ENCODE peak calls at places on chromosomes 13 and 19, in five cellular contexts. One of them, this sample, is unnamed.
A peak's percentile ranks its signal among the peaks of the same experiment; 100 is the strongest.

GRCh38 chr13:54536112-54536511 is 1507.5 kb downstream of the OLFM4 start:
- DNase-seq in HAP-1: peak; percentile 31
- DNase-seq in aorta: no peak
- DNase-seq in lower lobe of right lung: no peak
- DNase-seq in transverse colon: no peak
- DNase-seq in this sample: no peak

GRCh38 chr13:51151463-51151862 is 40.4 kb upstream of the C13orf42 start:
- DNase-seq in lower lobe of right lung: no peak
- DNase-seq in HAP-1: no peak
- DNase-seq in transverse colon: no peak
- DNase-seq in aorta: no peak
- DNase-seq in this sample: no peak

GRCh38 chr13:32828711-32829110 is 187.5 kb upstream of the KL start:
- DNase-seq in HAP-1: no peak
- DNase-seq in lower lobe of right lung: no peak
- DNase-seq in aorta: no peak
- DNase-seq in transverse colon: no peak
- DNase-seq in this sample: no peak

GRCh38 chr13:98981596-98982195 is 3.8 kb upstream of the DOCK9 start:
- DNase-seq in HAP-1: no peak
- DNase-seq in transverse colon: no peak
- DNase-seq in aorta: no peak
- DNase-seq in lower lobe of right lung: no peak
- DNase-seq in this sample: no peak

GRCh38 chr13:111546921-111547675 is 226.7 kb downstream of the TEX29 start:
- DNase-seq in lower lobe of right lung: no peak
- DNase-seq in HAP-1: no peak
- DNase-seq in aorta: peak; percentile 16
- DNase-seq in transverse colon: no peak
- DNase-seq in this sample: no peak

GRCh38 chr19:48341006-48341405 is 15.7 kb downstream of the EMP3 start:
- DNase-seq in aorta: no peak
- DNase-seq in HAP-1: no peak
- DNase-seq in lower lobe of right lung: no peak
- DNase-seq in transverse colon: no peak
- DNase-seq in this sample: no peak

GRCh38 chr13:60396008-60396782 is 825 bp upstream of the TDRD3 start:
- DNase-seq in lower lobe of right lung: peak; percentile 94
- DNase-seq in HAP-1: peak; percentile 91
- DNase-seq in aorta: peak; percentile 96
- DNase-seq in transverse colon: peak; percentile 94
- DNase-seq in this sample: peak; percentile 97

GRCh38 chr19:39843919-39844793 is 2.0 kb downstream of the FBL start:
- DNase-seq in lower lobe of right lung: no peak
- DNase-seq in transverse colon: no peak
- DNase-seq in HAP-1: peak; percentile 49
- DNase-seq in aorta: no peak
- DNase-seq in this sample: no peak

GRCh38 chr19:3633559-3633988 is 7.0 kb upstream of the CACTIN start:
- DNase-seq in aorta: no peak
- DNase-seq in lower lobe of right lung: no peak
- DNase-seq in transverse colon: no peak
- DNase-seq in HAP-1: no peak
- DNase-seq in this sample: no peak

GRCh38 chr13:107969551-107969950 is 245.8 kb downstream of the LIG4 start:
- DNase-seq in aorta: no peak
- DNase-seq in HAP-1: no peak
- DNase-seq in lower lobe of right lung: no peak
- DNase-seq in transverse colon: no peak
- DNase-seq in this sample: no peak

GRCh38 chr13:75762066-75762937 is 126.2 kb downstream of the LMO7 start:
- DNase-seq in HAP-1: no peak
- DNase-seq in lower lobe of right lung: no peak
- DNase-seq in transverse colon: no peak
- DNase-seq in aorta: no peak
- DNase-seq in this sample: no peak
- H3K4me3 ChIP-seq in HAP-1: no peak overlapping the region
- H3K4me3 ChIP-seq in lower lobe of right lung: peak overlapping the region; percentile 47
- H3K4me3 ChIP-seq in transverse colon: peak overlapping the region; percentile 45
- H3K4me3 ChIP-seq in aorta: peak overlapping the region; percentile 89
- H3K4me3 ChIP-seq in this sample: peak overlapping the region; percentile 63

GRCh38 chr19:54654447-54655321 is 8.1 kb upstream of the LILRB4 start:
- DNase-seq in aorta: no peak
- DNase-seq in lower lobe of right lung: no peak
- DNase-seq in HAP-1: no peak
- DNase-seq in transverse colon: no peak
- DNase-seq in this sample: no peak
- H3K36me3 ChIP-seq in aorta: no peaks in the 10 kb centered on the region
- H3K36me3 ChIP-seq in lower lobe of right lung: no peaks in the 10 kb centered on the region
- H3K36me3 ChIP-seq in HAP-1: no peaks in the 10 kb centered on the region
- H3K36me3 ChIP-seq in transverse colon: no peaks in the 10 kb centered on the region
- H3K36me3 ChIP-seq in this sample: no peaks in the 10 kb centered on the region

GRCh38 chr19:19064811-19065745 is 1.3 kb downstream of the SLC25A42 start:
- DNase-seq in transverse colon: peak; percentile 36
- DNase-seq in aorta: no peak
- DNase-seq in lower lobe of right lung: no peak
- DNase-seq in HAP-1: no peak
- DNase-seq in this sample: no peak
- H3K4me3 ChIP-seq in transverse colon: peak overlapping the region; percentile 57
- H3K4me3 ChIP-seq in aorta: no peak overlapping the region
- H3K4me3 ChIP-seq in lower lobe of right lung: peak overlapping the region; percentile 76
- H3K4me3 ChIP-seq in HAP-1: peak overlapping the region; percentile 54
- H3K4me3 ChIP-seq in this sample: peak overlapping the region; percentile 73

GRCh38 chr13:79867248-79867647 is 386.3 kb downstream of the NDFIP2 start:
- DNase-seq in lower lobe of right lung: no peak
- DNase-seq in HAP-1: no peak
- DNase-seq in aorta: no peak
- DNase-seq in transverse colon: no peak
- DNase-seq in this sample: no peak
- H3K36me3 ChIP-seq in lower lobe of right lung: no peaks in the 10 kb centered on the region
- H3K36me3 ChIP-seq in HAP-1: no peaks in the 10 kb centered on the region
- H3K36me3 ChIP-seq in aorta: no peaks in the 10 kb centered on the region
- H3K36me3 ChIP-seq in transverse colon: no peaks in the 10 kb centered on the region
- H3K36me3 ChIP-seq in this sample: no peaks in the 10 kb centered on the region

GRCh38 chr13:24764276-24764630 is 284 bp downstream of the RNF17 start:
- DNase-seq in lower lobe of right lung: no peak
- DNase-seq in HAP-1: no peak
- DNase-seq in transverse colon: no peak
- DNase-seq in aorta: no peak
- DNase-seq in this sample: no peak

DNA sequence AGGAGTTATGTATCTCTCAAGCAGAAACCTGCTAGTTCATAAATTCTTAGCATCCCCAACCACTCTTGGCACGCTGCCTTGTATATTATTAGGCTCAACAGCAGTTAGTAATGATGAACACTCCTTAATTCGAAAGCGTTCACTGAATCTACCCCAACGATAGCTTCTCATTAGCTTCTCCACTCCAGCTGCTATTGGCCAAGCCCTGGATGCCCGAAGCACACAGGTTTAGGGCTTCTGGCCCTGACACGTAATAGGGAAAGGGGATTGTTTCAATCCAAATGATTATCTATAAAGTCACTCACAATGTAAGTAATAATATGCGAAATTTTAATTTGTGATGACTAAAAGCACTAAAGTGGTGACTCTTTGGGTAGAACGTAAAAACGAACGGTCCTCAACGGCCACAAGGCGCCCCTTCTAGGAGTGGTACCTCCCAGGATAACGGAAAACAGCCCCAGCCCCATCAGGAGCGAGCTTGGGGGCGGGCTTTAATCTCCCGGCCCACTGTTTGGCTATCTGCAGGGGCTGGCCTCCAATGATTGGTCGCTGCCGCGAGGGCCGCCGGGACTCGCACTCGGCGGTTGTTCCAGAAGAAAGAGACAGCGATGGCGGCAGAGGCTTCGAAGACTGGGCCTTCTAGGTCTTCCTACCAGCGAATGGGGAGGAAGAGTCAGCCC is at the start of gene RNF17:
- DNase-seq in transverse colon: no peak
- DNase-seq in aorta: no peak
- DNase-seq in HAP-1: no peak
- DNase-seq in lower lobe of right lung: no peak
- DNase-seq in this sample: no peak
- H3K4me3 ChIP-seq in transverse colon: no peak within 1 kb of the TSS
- H3K4me3 ChIP-seq in aorta: no peak within 1 kb of the TSS
- H3K4me3 ChIP-seq in HAP-1: no peak within 1 kb of the TSS
- H3K4me3 ChIP-seq in lower lobe of right lung: no peak within 1 kb of the TSS
- H3K4me3 ChIP-seq in this sample: no peak within 1 kb of the TSS

GRCh38 chr19:55661826-55662225 is 7.0 kb downstream of the U2AF2 start:
- DNase-seq in aorta: no peak
- DNase-seq in HAP-1: no peak
- DNase-seq in transverse colon: no peak
- DNase-seq in lower lobe of right lung: no peak
- DNase-seq in this sample: peak; percentile 4

GRCh38 chr19:55660991-55661390 is 6.2 kb downstream of the U2AF2 start:
- DNase-seq in transverse colon: no peak
- DNase-seq in HAP-1: no peak
- DNase-seq in lower lobe of right lung: no peak
- DNase-seq in aorta: no peak
- DNase-seq in this sample: peak; percentile 70

GRCh38 chr19:55658846-55659459 is 4.1 kb downstream of the U2AF2 start:
- DNase-seq in transverse colon: no peak
- DNase-seq in lower lobe of right lung: no peak
- DNase-seq in aorta: no peak
- DNase-seq in HAP-1: no peak
- DNase-seq in this sample: peak; percentile 61

GRCh38 chr19:55659822-55660221 is 5.0 kb downstream of the U2AF2 start:
- DNase-seq in transverse colon: no peak
- DNase-seq in lower lobe of right lung: no peak
- DNase-seq in aorta: no peak
- DNase-seq in HAP-1: no peak
- DNase-seq in this sample: peak; percentile 36

DNA sequence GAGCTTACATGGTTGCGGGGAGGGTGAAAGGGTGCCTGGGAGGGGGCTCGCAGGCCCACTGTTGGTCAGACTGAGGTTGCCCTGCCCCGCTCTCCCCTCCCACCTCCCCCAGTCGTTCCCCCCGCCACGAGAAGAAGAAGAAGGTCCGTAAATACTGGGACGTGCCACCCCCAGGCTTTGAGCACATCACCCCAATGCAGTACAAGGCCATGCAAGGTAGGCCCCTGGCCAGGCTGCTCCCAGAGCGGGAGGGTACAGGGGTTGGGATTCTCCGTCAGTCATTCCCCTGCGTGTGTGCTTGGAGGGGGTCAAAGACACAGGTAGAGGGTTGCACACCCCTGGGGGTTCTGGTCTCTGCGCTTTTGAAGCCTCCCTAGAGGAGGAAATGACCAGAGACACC is 5.6 kb downstream of the U2AF2 start:
- DNase-seq in HAP-1: no peak
- DNase-seq in lower lobe of right lung: no peak
- DNase-seq in transverse colon: no peak
- DNase-seq in aorta: no peak
- DNase-seq in this sample: peak; percentile 59
- H3K36me3 ChIP-seq in HAP-1: peaks cover 72% of the 10 kb centered on the region
- H3K36me3 ChIP-seq in lower lobe of right lung: peaks cover 68% of the 10 kb centered on the region
- H3K36me3 ChIP-seq in transverse colon: peaks cover 45% of the 10 kb centered on the region
- H3K36me3 ChIP-seq in aorta: peaks cover 3% of the 10 kb centered on the region
- H3K36me3 ChIP-seq in this sample: peaks cover 45% of the 10 kb centered on the region